ENCODE peak calls at places on chromosome 14, in ten cellular contexts. M, K, Q, N, H, A, Y, I, G and L are unnamed samples.

GRCh38 chr14:32571995-32572866 is 243.1 kb downstream of the AKAP6 start:
- DNase-seq in A (no peak), Y (no peak), G (peak; percentile 42), N (no peak), Q (no peak), M (no peak), H (no peak), I (no peak), K (no peak), L (no peak)

GRCh38 chr14:68854421-68854820 is 61.6 kb upstream of the ZFP36L1 start:
- DNase-seq in N (no peak), M (no peak), I (no peak), Y (no peak), H (no peak), K (no peak), A (no peak), Q (no peak), G (no peak), L (no peak)

GRCh38 chr14:103528158-103528511 is 861 bp upstream of the TRMT61A start:
- DNase-seq in K (no peak), G (no peak), A (no peak), M (peak; percentile 40), Y (no peak), I (no peak), H (no peak), Q (no peak), N (no peak), L (no peak)

GRCh38 chr14:22848391-22849164 is 12.2 kb downstream of the MMP14 start:
- DNase-seq in I (peak; percentile 95), N (no peak), Q (no peak), K (peak; percentile 91), Y (peak; percentile 61), A (no peak), G (peak; percentile 87), H (no peak), M (peak; percentile 98), L (peak; percentile 76)

GRCh38 chr14:100786820-100787219 is 39.1 kb upstream of the MEG3 start:
- DNase-seq in A (no peak), N (no peak), G (no peak), M (no peak), Y (no peak), H (no peak), Q (no peak), K (no peak), I (no peak), L (no peak)

GRCh38 chr14:23057757-23058653 is 685 bp upstream of the CDH24 start:
- DNase-seq in H (no peak), K (peak; percentile 56), A (peak; percentile 90), I (peak; percentile 72), Q (no peak), M (peak; percentile 86), G (peak; percentile 94), N (no peak), Y (peak; percentile 81), L (peak; percentile 74)

GRCh38 chr14:105446971-105447370 is 27.3 kb downstream of the MTA1 start:
- DNase-seq in H (no peak), A (no peak), Q (no peak), I (no peak), N (no peak), Y (no peak), G (no peak), M (no peak), K (no peak), L (no peak)

GRCh38 chr14:58166005-58166983 is 14.3 kb upstream of the ARMH4 start:
- DNase-seq in G (peak; percentile 91), K (peak; percentile 34), I (peak; percentile 49), H (no peak), Y (peak; percentile 79), Q (peak; percentile 33), A (peak; percentile 99), N (peak; percentile 76), M (peak; percentile 86), L (peak; percentile 65)

GRCh38 chr14:32472512-32473472 is 143.7 kb downstream of the AKAP6 start:
- DNase-seq in Y (no peak), A (peak; percentile 60), H (no peak), M (peak; percentile 77), Q (no peak), N (peak; percentile 39), K (peak; percentile 54), I (peak; percentile 37), G (no peak), L (peak; percentile 94)

GRCh38 chr14:30382221-30382620 is 176.7 kb upstream of the G2E3 start:
- DNase-seq in Q (no peak), I (no peak), H (no peak), Y (no peak), M (no peak), N (no peak), G (no peak), K (no peak), A (no peak), L (no peak)

GRCh38 chr14:74963178-74963704 is 7.8 kb upstream of the PGF start:
- DNase-seq in I (no peak), Q (no peak), A (no peak), M (no peak), G (no peak), K (no peak), Y (no peak), N (no peak), H (no peak), L (no peak)

GRCh38 chr14:82385043-82385442 is 851.4 kb upstream of the SEL1L start:
- DNase-seq in M (no peak), H (no peak), G (no peak), N (no peak), K (no peak), Q (no peak), Y (no peak), I (no peak), A (peak; percentile 28), L (no peak)

GRCh38 chr14:92987148-92987570 is 64.2 kb downstream of the CHGA start:
- DNase-seq in M (no peak), A (no peak), H (no peak), N (no peak), Q (no peak), G (no peak), Y (no peak), I (no peak), K (no peak), L (no peak)

GRCh38 chr14:101118746-101119610 is 215.5 kb upstream of the RTL1 start:
- DNase-seq in I (no peak), G (no peak), H (no peak), A (no peak), N (no peak), Y (no peak), M (no peak), K (no peak), Q (no peak), L (no peak)

GRCh38 chr14:39446131-39446744 is 14.0 kb upstream of the FBXO33 start:
- DNase-seq in M (no peak), A (no peak), Y (no peak), K (no peak), I (no peak), N (no peak), G (no peak), H (no peak), Q (no peak), L (no peak)

GRCh38 chr14:70515796-70516195 is 19.0 kb downstream of the ADAM20 start:
- DNase-seq in A (peak; percentile 32), Y (no peak), I (no peak), K (no peak), H (no peak), G (no peak), N (no peak), M (no peak), Q (no peak), L (peak; percentile 6)

GRCh38 chr14:51716610-51717009 is 64.9 kb downstream of the FRMD6 start:
- DNase-seq in K (no peak), N (no peak), M (no peak), Y (no peak), Q (no peak), H (no peak), A (peak; percentile 71), I (no peak), G (no peak), L (peak; percentile 45)

GRCh38 chr14:76456200-76456599 is 80.3 kb downstream of the ESRRB start:
- DNase-seq in Y (peak; percentile 35), H (no peak), I (no peak), Q (no peak), K (no peak), G (peak; percentile 63), A (peak; percentile 38), M (peak; percentile 31), N (no peak), L (no peak)
- TF ChIP-seq CTCF in Y (peak; percentile 26), H (no peak), I (peak; percentile 33), Q (peak; percentile 47), K (peak; percentile 36), G (peak; percentile 46), A (peak; percentile 62), M (peak; percentile 28), N (peak; percentile 54), L (peak; percentile 65)

GRCh38 chr14:60101801-60102200 is 10.1 kb downstream of the PCNX4 start:
- DNase-seq in Q (no peak), K (no peak), M (no peak), A (no peak), I (no peak), N (no peak), G (no peak), H (no peak), Y (no peak), L (peak; percentile 54)
- TF ChIP-seq CTCF in Q (no peak), K (no peak), M (no peak), A (no peak), I (no peak), N (no peak), G (no peak), H (no peak), Y (no peak), L (no peak)

GRCh38 chr14:77605392-77605978 is 11.0 kb downstream of the SPTLC2 start:
- DNase-seq in N (no peak), Q (no peak), I (no peak), A (no peak), H (no peak), K (no peak), M (no peak), Y (no peak), G (peak; percentile 27), L (no peak)

GRCh38 chr14:77601846-77602609 is 14.4 kb downstream of the SPTLC2 start:
- DNase-seq in Q (no peak), K (no peak), I (no peak), A (peak; percentile 38), N (no peak), Y (no peak), G (no peak), M (no peak), H (no peak), L (no peak)

GRCh38 chr14:77603031-77603430 is 13.4 kb downstream of the SPTLC2 start:
- DNase-seq in G (no peak), Y (no peak), M (no peak), N (no peak), Q (no peak), K (no peak), H (no peak), I (no peak), A (no peak), L (no peak)

GRCh38 chr14:77599894-77600293 is 16.5 kb downstream of the SPTLC2 start:
- DNase-seq in M (no peak), A (no peak), Q (no peak), K (no peak), H (no peak), G (no peak), I (no peak), Y (no peak), N (no peak), L (no peak)

GRCh38 chr14:77603654-77604270 is 12.7 kb downstream of the SPTLC2 start:
- DNase-seq in K (no peak), A (peak; percentile 35), I (no peak), N (no peak), G (no peak), Q (no peak), M (no peak), Y (peak; percentile 31), H (no peak), L (no peak)
- TF ChIP-seq CTCF in K (peak; percentile 28), A (peak; percentile 63), I (no peak), N (peak; percentile 59), G (peak; percentile 8), Q (no peak), M (peak; percentile 25), Y (no peak), H (no peak), L (peak; percentile 55)

GRCh38 chr14:60301685-60302084 is 52.7 kb downstream of the PPM1A start:
- DNase-seq in A (no peak), I (no peak), K (no peak), G (no peak), Q (no peak), M (no peak), H (no peak), Y (no peak), N (no peak), L (no peak)
- TF ChIP-seq CTCF in A (no peak), I (no peak), K (no peak), G (no peak), Q (no peak), M (no peak), H (no peak), Y (no peak), N (no peak), L (no peak)